ENCODE peak calls at places on chromosome 9, in four cellular contexts. One of them, this sample, is unnamed. For H3K9me3 and H3K4me1, the result is how much of the 10 kb centered on the place peaks cover.

GRCh38 chr9:36970007-36970888 is 63.8 kb downstream of the PAX5 start:
- DNase-seq in GM12878: no peak
- DNase-seq in mucosa of descending colon: no peak
- DNase-seq in lower lobe of right lung: no peak
- DNase-seq in this sample: no peak

GRCh38 chr9:131668439-131669233 is 71.2 kb downstream of the RAPGEF1 start:
- DNase-seq in mucosa of descending colon: peak
- DNase-seq in GM12878: peak
- DNase-seq in lower lobe of right lung: no peak
- DNase-seq in this sample: peak

GRCh38 chr9:136754059-136754572 is 3.9 kb downstream of the LCN8 start:
- DNase-seq in lower lobe of right lung: no peak
- DNase-seq in GM12878: no peak
- DNase-seq in mucosa of descending colon: no peak
- DNase-seq in this sample: no peak

GRCh38 chr9:23663125-23663524 is 162.9 kb downstream of the ELAVL2 start:
- DNase-seq in mucosa of descending colon: no peak
- DNase-seq in GM12878: no peak
- DNase-seq in lower lobe of right lung: no peak
- DNase-seq in this sample: no peak

GRCh38 chr9:22107646-22108045 is 98.5 kb upstream of the CDKN2B start:
- DNase-seq in mucosa of descending colon: no peak
- DNase-seq in GM12878: no peak
- DNase-seq in lower lobe of right lung: no peak
- DNase-seq in this sample: no peak

GRCh38 chr9:6843742-6844141 is 86.0 kb downstream of the KDM4C start:
- DNase-seq in lower lobe of right lung: no peak
- DNase-seq in mucosa of descending colon: no peak
- DNase-seq in GM12878: no peak
- DNase-seq in this sample: no peak

GRCh38 chr9:18396102-18396728 is 77.7 kb upstream of the ADAMTSL1 start:
- DNase-seq in GM12878: no peak
- DNase-seq in lower lobe of right lung: no peak
- DNase-seq in mucosa of descending colon: no peak
- DNase-seq in this sample: no peak

GRCh38 chr9:34190996-34191892 is 12.4 kb downstream of the UBAP1 start:
- DNase-seq in lower lobe of right lung: no peak
- DNase-seq in GM12878: no peak
- DNase-seq in mucosa of descending colon: no peak
- DNase-seq in this sample: peak

GRCh38 chr9:36398745-36399144 is 1.3 kb downstream of the RNF38 start:
- DNase-seq in GM12878: no peak
- DNase-seq in mucosa of descending colon: no peak
- DNase-seq in lower lobe of right lung: no peak
- DNase-seq in this sample: peak

GRCh38 chr9:5587024-5587423 is 41.9 kb upstream of the RIC1 start:
- DNase-seq in lower lobe of right lung: no peak
- DNase-seq in mucosa of descending colon: no peak
- DNase-seq in GM12878: no peak
- DNase-seq in this sample: peak

GRCh38 chr9:114777841-114778240 is 28.0 kb downstream of the TNFSF15 start:
- DNase-seq in mucosa of descending colon: no peak
- DNase-seq in lower lobe of right lung: no peak
- DNase-seq in GM12878: no peak
- DNase-seq in this sample: no peak

GRCh38 chr9:80691229-80691628 is 998.1 kb downstream of the TLE1 start:
- DNase-seq in lower lobe of right lung: no peak
- DNase-seq in mucosa of descending colon: no peak
- DNase-seq in GM12878: no peak
- DNase-seq in this sample: no peak

GRCh38 chr9:73880101-73880500 is 617.0 kb upstream of the RORB start:
- DNase-seq in mucosa of descending colon: no peak
- DNase-seq in lower lobe of right lung: no peak
- DNase-seq in GM12878: no peak
- DNase-seq in this sample: no peak

GRCh38 chr9:109419531-109419930 is 78.6 kb downstream of the PTPN3 start:
- DNase-seq in lower lobe of right lung: no peak
- DNase-seq in mucosa of descending colon: no peak
- DNase-seq in GM12878: no peak
- DNase-seq in this sample: no peak

GRCh38 chr9:125125523-125125922 is 17.8 kb downstream of the SCAI start:
- DNase-seq in mucosa of descending colon: no peak
- DNase-seq in GM12878: no peak
- DNase-seq in lower lobe of right lung: no peak
- DNase-seq in this sample: no peak

GRCh38 chr9:131117762-131118145 is 7.6 kb upstream of the NUP214 start:
- DNase-seq in mucosa of descending colon: no peak
- DNase-seq in GM12878: no peak
- DNase-seq in lower lobe of right lung: no peak
- DNase-seq in this sample: no peak

DNA sequence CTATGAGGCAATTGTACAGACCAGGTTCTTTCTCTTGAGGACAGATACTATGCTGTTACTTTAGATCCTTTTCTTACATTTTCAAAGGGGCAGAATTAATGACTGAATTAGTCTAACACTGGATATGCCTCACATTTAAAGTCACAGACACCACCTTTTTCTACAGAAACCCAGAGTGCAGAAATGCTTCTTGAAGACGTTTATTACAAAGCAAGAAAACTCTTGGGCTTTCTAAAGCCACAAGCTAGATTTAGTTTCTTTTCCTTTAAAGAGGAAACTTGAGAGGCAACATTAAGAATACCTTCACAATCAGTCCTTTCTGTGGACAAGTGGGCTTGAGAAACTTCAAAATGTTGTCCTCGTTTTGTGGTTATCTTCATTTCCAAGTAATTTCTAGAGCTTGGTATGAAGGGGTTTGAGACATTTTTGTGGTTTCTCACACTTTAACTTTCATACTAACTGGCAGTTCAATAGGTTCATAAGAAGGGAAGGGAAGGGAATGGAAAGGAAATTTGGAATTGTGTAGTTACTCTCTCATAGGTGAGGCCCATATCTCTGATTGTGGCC is 527.4 kb downstream of the RASEF start:
- DNase-seq in mucosa of descending colon: no peak
- DNase-seq in lower lobe of right lung: no peak
- DNase-seq in GM12878: no peak
- DNase-seq in this sample: no peak
- H3K9me3 ChIP-seq in mucosa of descending colon: under half
- H3K9me3 ChIP-seq in lower lobe of right lung: under half
- H3K9me3 ChIP-seq in GM12878: under half
- H3K9me3 ChIP-seq in this sample: under half

DNA sequence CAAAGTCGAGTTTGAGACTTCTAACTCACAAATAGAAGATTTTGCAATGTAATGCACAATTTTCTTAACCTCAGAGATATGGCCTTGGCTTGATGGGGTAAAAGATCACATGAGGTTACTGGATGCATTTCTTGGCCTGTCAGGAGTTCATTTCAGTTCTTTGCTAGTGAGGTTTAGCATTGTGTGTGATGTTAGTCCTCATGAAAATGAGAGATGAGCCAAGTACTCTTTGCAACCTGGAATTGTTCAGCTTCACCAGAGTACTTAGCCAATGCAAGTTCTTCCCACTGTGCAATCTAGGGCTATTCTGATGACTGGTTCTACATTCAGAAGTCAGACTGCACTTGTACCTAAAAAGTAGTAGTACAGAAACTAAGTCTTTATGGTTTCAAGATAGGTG is 24.9 kb downstream of the GNAQ start:
- DNase-seq in GM12878: no peak
- DNase-seq in mucosa of descending colon: no peak
- DNase-seq in lower lobe of right lung: no peak
- DNase-seq in this sample: no peak
- H3K4me3 ChIP-seq in GM12878: no peak
- H3K4me3 ChIP-seq in mucosa of descending colon: no peak
- H3K4me3 ChIP-seq in lower lobe of right lung: no peak
- H3K4me3 ChIP-seq in this sample: peak

GRCh38 chr9:129812385-129812784 is 9.4 kb downstream of the TOR1B start:
- DNase-seq in mucosa of descending colon: peak
- DNase-seq in GM12878: no peak
- DNase-seq in lower lobe of right lung: no peak
- DNase-seq in this sample: no peak

GRCh38 chr9:129811967-129812363 is 9.0 kb downstream of the TOR1B start:
- DNase-seq in lower lobe of right lung: no peak
- DNase-seq in GM12878: no peak
- DNase-seq in mucosa of descending colon: no peak
- DNase-seq in this sample: peak

GRCh38 chr9:129810116-129810515 is 7.1 kb downstream of the TOR1B start:
- DNase-seq in GM12878: no peak
- DNase-seq in mucosa of descending colon: no peak
- DNase-seq in lower lobe of right lung: no peak
- DNase-seq in this sample: no peak

GRCh38 chr9:129810788-129811187 is 7.8 kb downstream of the TOR1B start:
- DNase-seq in lower lobe of right lung: no peak
- DNase-seq in GM12878: no peak
- DNase-seq in mucosa of descending colon: no peak
- DNase-seq in this sample: no peak

GRCh38 chr9:129809346-129809745 is 6.4 kb downstream of the TOR1B start:
- DNase-seq in GM12878: no peak
- DNase-seq in mucosa of descending colon: no peak
- DNase-seq in lower lobe of right lung: no peak
- DNase-seq in this sample: no peak
- H3K4me1 ChIP-seq in GM12878: under half
- H3K4me1 ChIP-seq in mucosa of descending colon: under half
- H3K4me1 ChIP-seq in lower lobe of right lung: under half
- H3K4me1 ChIP-seq in this sample: under half

DNA sequence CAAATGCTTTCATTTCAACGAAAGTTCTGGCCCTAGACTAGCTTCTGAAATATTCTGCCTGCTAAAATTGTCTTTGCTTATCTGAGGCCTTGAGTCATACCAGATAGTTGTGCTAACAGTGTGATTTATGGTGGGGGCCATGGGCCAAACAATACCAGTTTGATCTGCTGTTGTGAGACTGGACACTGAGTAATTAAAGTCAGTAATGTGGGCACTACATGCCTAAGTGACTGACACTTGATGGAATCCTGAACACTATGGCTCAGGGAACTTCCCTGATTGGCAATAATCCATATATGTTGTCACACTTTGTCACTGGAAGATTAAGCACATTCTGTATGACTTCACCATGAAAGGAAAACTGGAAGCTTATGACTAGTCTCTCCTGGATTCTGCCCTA is 127.6 kb upstream of the CYLC2 start:
- DNase-seq in lower lobe of right lung: no peak
- DNase-seq in mucosa of descending colon: no peak
- DNase-seq in GM12878: no peak
- DNase-seq in this sample: no peak
- H3K9me3 ChIP-seq in lower lobe of right lung: under half
- H3K9me3 ChIP-seq in mucosa of descending colon: under half
- H3K9me3 ChIP-seq in GM12878: under half
- H3K9me3 ChIP-seq in this sample: under half

GRCh38 chr9:122844137-122844536 is 15.7 kb upstream of the PDCL start:
- DNase-seq in lower lobe of right lung: no peak
- DNase-seq in mucosa of descending colon: no peak
- DNase-seq in GM12878: no peak
- DNase-seq in this sample: no peak
- H3K4me3 ChIP-seq in lower lobe of right lung: no peak
- H3K4me3 ChIP-seq in mucosa of descending colon: no peak
- H3K4me3 ChIP-seq in GM12878: no peak
- H3K4me3 ChIP-seq in this sample: no peak

DNA sequence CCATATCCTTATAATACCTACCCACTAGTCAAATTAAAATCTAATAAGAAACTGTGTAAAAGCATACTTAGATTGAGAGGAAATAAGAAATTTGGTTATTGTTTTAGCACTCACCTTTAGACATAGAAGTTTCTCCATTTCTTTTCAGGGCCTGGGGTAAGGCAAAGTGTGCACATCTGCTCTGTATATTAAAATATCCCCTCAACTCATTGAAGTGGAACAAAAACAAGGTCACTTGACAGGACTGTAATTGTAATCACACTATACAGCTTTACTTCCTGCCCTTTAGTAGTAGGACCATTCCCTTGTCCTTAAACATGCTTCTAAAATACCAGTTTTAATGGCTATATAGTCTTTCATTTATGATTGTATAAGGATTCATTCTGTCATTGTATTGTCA is 15.3 kb downstream of the TGFBR1 start:
- DNase-seq in lower lobe of right lung: no peak
- DNase-seq in GM12878: no peak
- DNase-seq in mucosa of descending colon: no peak
- DNase-seq in this sample: no peak
- H3K4me1 ChIP-seq in lower lobe of right lung: half or more
- H3K4me1 ChIP-seq in GM12878: under half
- H3K4me1 ChIP-seq in mucosa of descending colon: under half
- H3K4me1 ChIP-seq in this sample: under half

DNA sequence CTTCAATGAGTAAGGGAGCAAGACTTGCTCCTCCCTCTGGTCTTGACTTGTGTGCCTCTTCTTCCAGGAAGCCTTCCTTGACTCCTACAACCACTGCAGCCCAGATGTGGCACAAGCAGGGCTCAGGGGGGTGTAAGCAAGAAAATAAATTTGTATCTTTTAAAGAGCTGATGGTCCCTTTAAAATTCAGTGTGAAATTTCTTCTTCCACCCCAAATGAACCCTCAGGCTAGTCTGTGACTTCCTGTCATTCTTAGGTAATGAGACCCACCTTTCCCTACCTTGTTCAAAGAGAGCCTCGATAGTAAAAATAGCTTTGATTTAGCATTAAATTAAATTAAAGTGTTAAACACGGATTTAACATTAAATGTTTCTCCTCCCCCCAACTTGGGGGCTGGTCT is 64.4 kb downstream of the OLFM1 start:
- DNase-seq in GM12878: no peak
- DNase-seq in mucosa of descending colon: no peak
- DNase-seq in lower lobe of right lung: no peak
- DNase-seq in this sample: no peak
- H3K9me3 ChIP-seq in GM12878: under half
- H3K9me3 ChIP-seq in mucosa of descending colon: under half
- H3K9me3 ChIP-seq in lower lobe of right lung: under half
- H3K9me3 ChIP-seq in this sample: under half

GRCh38 chr9:78407636-78408312 is 110.8 kb downstream of the PSAT1 start:
- DNase-seq in lower lobe of right lung: no peak
- DNase-seq in GM12878: no peak
- DNase-seq in mucosa of descending colon: no peak
- DNase-seq in this sample: no peak
- H3K4me3 ChIP-seq in lower lobe of right lung: no peak
- H3K4me3 ChIP-seq in GM12878: no peak
- H3K4me3 ChIP-seq in mucosa of descending colon: no peak
- H3K4me3 ChIP-seq in this sample: no peak

This sample was measured in adipocyte.